ENCODE peak calls at places on chromosomes 5 and 9, in four cellular contexts. One of them, this sample, is unnamed.

GRCh38 chr5:3597002-3597726 is 1.5 kb downstream of the IRX1 start:
- DNase-seq in GM12878: no peak
- DNase-seq in A549: no peak
- DNase-seq in IMR-90: no peak
- DNase-seq in this sample: no peak

GRCh38 chr9:34984049-34984448 is 5.5 kb upstream of the DNAJB5 start:
- DNase-seq in GM12878: no peak
- DNase-seq in A549: no peak
- DNase-seq in IMR-90: peak
- DNase-seq in this sample: no peak

GRCh38 chr5:94793816-94794198 is 175.3 kb downstream of the SLF1 start:
- DNase-seq in GM12878: no peak
- DNase-seq in A549: no peak
- DNase-seq in IMR-90: peak
- DNase-seq in this sample: no peak

GRCh38 chr5:952597-953271 is 55.9 kb upstream of the NKD2 start:
- DNase-seq in GM12878: no peak
- DNase-seq in A549: no peak
- DNase-seq in IMR-90: no peak
- DNase-seq in this sample: no peak

GRCh38 chr9:29799227-29799626 is 2225.9 kb upstream of the C9orf72 start:
- DNase-seq in GM12878: no peak
- DNase-seq in A549: no peak
- DNase-seq in IMR-90: no peak
- DNase-seq in this sample: peak

GRCh38 chr9:125659954-125660353 is 47.1 kb downstream of the MAPKAP1 start:
- DNase-seq in GM12878: no peak
- DNase-seq in A549: no peak
- DNase-seq in IMR-90: peak
- DNase-seq in this sample: no peak

GRCh38 chr5:180521101-180521500 is 26.9 kb downstream of the CNOT6 start:
- DNase-seq in GM12878: no peak
- DNase-seq in A549: no peak
- DNase-seq in IMR-90: peak
- DNase-seq in this sample: no peak

GRCh38 chr5:25500635-25501034 is 855.9 kb upstream of the CDH10 start:
- DNase-seq in GM12878: no peak
- DNase-seq in A549: no peak
- DNase-seq in IMR-90: no peak
- DNase-seq in this sample: no peak

GRCh38 chr5:154210163-154210562 is 19.6 kb downstream of the GALNT10 start:
- DNase-seq in GM12878: no peak
- DNase-seq in A549: no peak
- DNase-seq in IMR-90: no peak
- DNase-seq in this sample: no peak

GRCh38 chr9:21081999-21082398 is 4.3 kb upstream of the IFNB1 start:
- DNase-seq in GM12878: no peak
- DNase-seq in A549: no peak
- DNase-seq in IMR-90: no peak
- DNase-seq in this sample: no peak

GRCh38 chr5:178483620-178484019 is 106.6 kb downstream of the COL23A1 start:
- DNase-seq in GM12878: no peak
- DNase-seq in A549: no peak
- DNase-seq in IMR-90: no peak
- DNase-seq in this sample: no peak

GRCh38 chr9:108259917-108260675 is 595.7 kb downstream of the ACTL7B start:
- DNase-seq in GM12878: no peak
- DNase-seq in A549: no peak
- DNase-seq in IMR-90: no peak
- DNase-seq in this sample: no peak

GRCh38 chr9:125949721-125950465 is 202.7 kb downstream of the PBX3 start:
- DNase-seq in GM12878: no peak
- DNase-seq in A549: no peak
- DNase-seq in IMR-90: no peak
- DNase-seq in this sample: no peak

GRCh38 chr9:94014845-94015244 is 59.7 kb upstream of the BARX1 start:
- DNase-seq in GM12878: no peak
- DNase-seq in A549: no peak
- DNase-seq in IMR-90: no peak
- DNase-seq in this sample: no peak

GRCh38 chr9:15642369-15642962 is 89.6 kb downstream of the CCDC171 start:
- DNase-seq in GM12878: no peak
- DNase-seq in A549: peak
- DNase-seq in IMR-90: peak
- DNase-seq in this sample: peak

GRCh38 chr5:142906863-142907671 is 136.9 kb downstream of the ARHGAP26 start:
- DNase-seq in GM12878: no peak
- DNase-seq in A549: no peak
- DNase-seq in IMR-90: peak
- DNase-seq in this sample: no peak

GRCh38 chr5:20360243-20360642 is 372.2 kb upstream of the CDH18 start:
- DNase-seq in GM12878: no peak
- DNase-seq in A549: no peak
- DNase-seq in IMR-90: no peak
- DNase-seq in this sample: no peak

GRCh38 chr9:91775011-91775707 is 174.9 kb downstream of the ROR2 start:
- DNase-seq in GM12878: no peak
- DNase-seq in A549: peak
- DNase-seq in IMR-90: peak
- DNase-seq in this sample: peak

GRCh38 chr5:135553688-135554462 is 18.1 kb upstream of the NEUROG1 start:
- DNase-seq in GM12878: no peak
- DNase-seq in A549: peak
- DNase-seq in IMR-90: peak
- DNase-seq in this sample: peak

GRCh38 chr9:13847270-13847669 is 466.7 kb downstream of the NFIB start:
- DNase-seq in GM12878: no peak
- DNase-seq in A549: no peak
- DNase-seq in IMR-90: no peak
- DNase-seq in this sample: no peak

GRCh38 chr5:57298985-57299491 is 125.2 kb downstream of the GPBP1 start:
- DNase-seq in GM12878: peak
- DNase-seq in A549: peak
- DNase-seq in IMR-90: peak
- DNase-seq in this sample: peak

GRCh38 chr5:174589011-174589410 is 135.4 kb upstream of the MSX2 start:
- DNase-seq in GM12878: no peak
- DNase-seq in A549: no peak
- DNase-seq in IMR-90: no peak
- DNase-seq in this sample: no peak

GRCh38 chr5:126449751-126450271 is 26.6 kb downstream of the GRAMD2B start:
- DNase-seq in GM12878: peak
- DNase-seq in A549: no peak
- DNase-seq in IMR-90: peak
- DNase-seq in this sample: no peak

GRCh38 chr9:133632806-133633680 is 3.1 kb upstream of the DBH start:
- DNase-seq in GM12878: no peak
- DNase-seq in A549: no peak
- DNase-seq in IMR-90: no peak
- DNase-seq in this sample: no peak

GRCh38 chr9:33172735-33173238 is 5.7 kb upstream of the B4GALT1 start:
- DNase-seq in GM12878: no peak
- DNase-seq in A549: no peak
- DNase-seq in IMR-90: no peak
- DNase-seq in this sample: peak
- TF ChIP-seq RFX5 in GM12878: no peak
- TF ChIP-seq RFX5 in A549: no peak
- TF ChIP-seq RFX5 in IMR-90: no peak
- TF ChIP-seq RFX5 in this sample: no peak

DNA sequence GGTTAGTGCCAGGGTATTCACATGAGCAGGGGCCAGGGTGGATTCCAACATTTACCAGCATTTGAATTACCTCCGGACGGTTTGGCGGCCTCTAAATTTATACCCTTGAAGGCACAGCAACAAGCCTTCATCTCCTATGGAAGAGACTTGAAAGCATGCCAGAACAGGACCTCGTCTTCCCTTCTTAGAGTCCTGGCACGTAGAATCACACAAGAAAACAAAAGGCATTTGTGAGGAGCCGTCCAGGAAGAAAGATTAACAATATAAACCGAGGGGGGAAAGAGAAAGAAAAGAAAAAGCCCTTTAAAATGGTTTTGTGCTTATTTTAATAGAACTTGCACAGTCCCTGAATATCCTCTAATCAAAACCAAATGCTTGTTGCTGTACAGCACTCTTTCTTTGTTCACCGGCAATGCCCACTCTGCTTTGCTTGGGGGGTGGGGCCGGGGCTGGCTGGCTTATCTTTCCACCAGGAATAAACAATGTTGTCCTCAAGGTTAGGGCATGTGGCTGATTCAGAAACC is 575.8 kb upstream of the ZNF462 start:
- DNase-seq in GM12878: no peak
- DNase-seq in A549: no peak
- DNase-seq in IMR-90: no peak
- DNase-seq in this sample: no peak
- TF ChIP-seq RFX5 in GM12878: no peak
- TF ChIP-seq RFX5 in A549: no peak
- TF ChIP-seq RFX5 in IMR-90: no peak
- TF ChIP-seq RFX5 in this sample: no peak

GRCh38 chr5:119288364-119289047 is 67.3 kb upstream of the TNFAIP8 start:
- DNase-seq in GM12878: no peak
- DNase-seq in A549: no peak
- DNase-seq in IMR-90: peak
- DNase-seq in this sample: no peak
- TF ChIP-seq RFX5 in GM12878: no peak
- TF ChIP-seq RFX5 in A549: no peak
- TF ChIP-seq RFX5 in IMR-90: no peak
- TF ChIP-seq RFX5 in this sample: no peak

DNA sequence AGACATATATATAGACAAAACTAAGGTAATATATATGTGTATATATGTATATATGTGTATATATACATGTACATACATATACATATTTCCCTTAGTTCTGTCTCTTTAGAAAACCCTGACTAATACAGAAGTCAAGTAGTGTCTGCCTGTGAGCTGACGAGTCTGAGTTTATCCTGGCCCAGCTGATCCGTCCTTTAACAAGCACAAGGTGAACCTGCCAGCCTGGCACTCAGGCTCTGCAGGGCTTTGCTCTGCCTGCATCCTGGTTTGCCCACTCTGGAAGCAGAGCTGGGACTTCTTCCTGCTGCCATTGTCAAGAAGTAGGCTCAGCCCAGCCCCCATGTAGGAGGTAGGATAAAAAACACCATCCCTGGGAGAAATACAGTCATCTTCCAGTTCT is 388.0 kb downstream of the ICE1 start:
- DNase-seq in GM12878: no peak
- DNase-seq in A549: no peak
- DNase-seq in IMR-90: no peak
- DNase-seq in this sample: no peak
- TF ChIP-seq RFX5 in GM12878: no peak
- TF ChIP-seq RFX5 in A549: no peak
- TF ChIP-seq RFX5 in IMR-90: no peak
- TF ChIP-seq RFX5 in this sample: no peak

GRCh38 chr5:149714877-149715502 is 15.1 kb upstream of the PPARGC1B start:
- DNase-seq in GM12878: no peak
- DNase-seq in A549: no peak
- DNase-seq in IMR-90: no peak
- DNase-seq in this sample: no peak
- TF ChIP-seq RFX5 in GM12878: no peak
- TF ChIP-seq RFX5 in A549: no peak
- TF ChIP-seq RFX5 in IMR-90: no peak
- TF ChIP-seq RFX5 in this sample: no peak

This sample was measured in HepG2.